ENCODE peak calls at places on chromosome X, in six cellular contexts. V, J, P, X, Y and N are unnamed samples.

GRCh38 chrX:48956728-48957414 is 536 bp downstream of the OTUD5 start:
- DNase-seq in X (no peak), P (peak), J (peak), Y (no peak), V (peak), N (no peak)

GRCh38 chrX:98194036-98194435 is 1310.3 kb downstream of the RPA4 start:
- DNase-seq in J (peak), Y (no peak), V (no peak), X (no peak), P (no peak), N (no peak)

GRCh38 chrX:152733261-152733975 is at the start of the genes CSAG1 and MAGEA12:
- DNase-seq in V (peak), P (no peak), J (no peak), X (no peak), Y (no peak), N (no peak)

GRCh38 chrX:135521405-135522131 is 1.1 kb downstream of the INTS6L start:
- DNase-seq in J (peak), V (peak), Y (peak), P (peak), X (peak), N (peak)

GRCh38 chrX:132775230-132775823 is 183.1 kb downstream of the HS6ST2 start:
- DNase-seq in P (no peak), J (no peak), Y (no peak), V (no peak), X (no peak), N (no peak)

GRCh38 chrX:34734383-34734782 is 77.3 kb upstream of the TMEM47 start:
- DNase-seq in J (no peak), Y (no peak), V (no peak), X (peak), P (no peak), N (no peak)

GRCh38 chrX:123422875-123423274 is 238.8 kb downstream of the GRIA3 start:
- DNase-seq in Y (no peak), V (no peak), J (peak), X (peak), P (no peak), N (no peak)

GRCh38 chrX:147803948-147804347 is 107.8 kb upstream of the FMR1 start:
- DNase-seq in P (no peak), Y (no peak), J (peak), V (no peak), X (peak), N (no peak)

GRCh38 chrX:18348047-18348446 is 6.4 kb downstream of the SCML2 start:
- DNase-seq in Y (no peak), V (no peak), J (no peak), P (no peak), X (no peak), N (no peak)

GRCh38 chrX:1657367-1658082 is 42.7 kb downstream of the ASMT start:
- DNase-seq in V (peak), P (no peak), X (peak), J (peak), Y (peak), N (no peak)

GRCh38 chrX:150933945-150934350 is 35.5 kb upstream of the CD99L2 start:
- DNase-seq in V (no peak), Y (no peak), P (no peak), J (no peak), X (no peak), N (no peak)

GRCh38 chrX:68842351-68842750 is 13.5 kb downstream of the EFNB1 start:
- DNase-seq in P (no peak), J (no peak), V (no peak), X (no peak), Y (no peak), N (no peak)

GRCh38 chrX:109533631-109534030 is 3.0 kb upstream of the NXT2 start:
- DNase-seq in Y (no peak), P (no peak), V (no peak), X (no peak), J (no peak), N (no peak)

GRCh38 chrX:118523920-118524319 is 28.3 kb downstream of the DOCK11 start:
- DNase-seq in X (no peak), J (no peak), V (no peak), Y (no peak), P (peak), N (no peak)

GRCh38 chrX:118208476-118208875 is 91.9 kb upstream of the KLHL13 start:
- DNase-seq in J (no peak), P (no peak), V (no peak), Y (no peak), X (no peak), N (no peak)

GRCh38 chrX:130179170-130179569 is 7.4 kb downstream of the RAB33A start:
- DNase-seq in X (no peak), V (no peak), P (no peak), Y (no peak), J (no peak), N (no peak)

GRCh38 chrX:48626401-48627298 is 29.4 kb downstream of the WDR13 start:
- DNase-seq in P (no peak), Y (no peak), X (peak), V (no peak), J (peak), N (no peak)

GRCh38 chrX:14095702-14096101 is 66.0 kb upstream of the GEMIN8 start:
- DNase-seq in J (peak), P (peak), Y (no peak), X (peak), V (no peak), N (no peak)

GRCh38 chrX:133813991-133814390 is 171.4 kb downstream of the GPC3 start:
- DNase-seq in V (no peak), X (no peak), Y (no peak), J (no peak), P (no peak), N (no peak)

GRCh38 chrX:47068720-47069119 is 9.5 kb upstream of the RGN start:
- DNase-seq in Y (no peak), V (no peak), X (no peak), P (no peak), J (no peak), N (no peak)

GRCh38 chrX:133645251-133645650 is 230.0 kb upstream of the GPC4 start:
- DNase-seq in P (no peak), J (no peak), Y (no peak), X (no peak), V (no peak), N (no peak)

GRCh38 chrX:11420851-11421250 is 127.6 kb downstream of the AMELX start:
- DNase-seq in X (no peak), P (no peak), Y (no peak), V (no peak), J (no peak), N (no peak)

GRCh38 chrX:103734125-103734760 is 23.5 kb downstream of the TMEM31 start:
- DNase-seq in J (no peak), V (no peak), Y (no peak), X (no peak), P (no peak), N (no peak)

GRCh38 chrX:131734621-131735020 is 190.7 kb downstream of the OR13H1 start:
- DNase-seq in V (no peak), P (peak), Y (no peak), J (no peak), X (no peak), N (no peak)

GRCh38 chrX:31130457-31131215 is 58.8 kb upstream of the FTHL17 start:
- DNase-seq in V (no peak), J (no peak), X (no peak), P (no peak), Y (no peak), N (no peak)

GRCh38 chrX:107483976-107484726 is 34.7 kb downstream of the FRMPD3 start:
- DNase-seq in X (no peak), Y (no peak), V (no peak), J (peak), P (no peak), N (no peak)

GRCh38 chrX:109922183-109922582 is 80.7 kb upstream of the TMEM164 start:
- DNase-seq in Y (no peak), V (no peak), J (no peak), P (no peak), X (no peak), N (no peak)

GRCh38 chrX:69616520-69617203 is 749 bp downstream of the EDA start:
- DNase-seq in V (peak), X (no peak), P (no peak), Y (no peak), J (no peak), N (no peak)

GRCh38 chrX:106159861-106160282 is 8.2 kb upstream of the PWWP3B start:
- DNase-seq in J (no peak), Y (no peak), V (no peak), X (peak), P (no peak), N (no peak)

GRCh38 chrX:130984782-130985181 is 73.4 kb upstream of the ARHGAP36 start:
- DNase-seq in V (no peak), Y (no peak), J (no peak), P (no peak), X (no peak), N (no peak)

GRCh38 chrX:14352511-14352910 is 176.8 kb upstream of the GLRA2 start:
- DNase-seq in J (no peak), V (no peak), Y (no peak), P (no peak), X (peak), N (no peak)

GRCh38 chrX:39633293-39633692 is 464.5 kb downstream of the BCOR start:
- DNase-seq in P (no peak), V (no peak), Y (no peak), J (peak), X (peak), N (no peak)

GRCh38 chrX:56798866-56799864 is 70.1 kb downstream of the NBDY start:
- DNase-seq in V (no peak), J (no peak), P (no peak), Y (no peak), X (no peak), N (no peak)

GRCh38 chrX:110267874-110268273 is 50.0 kb downstream of the AMMECR1 start:
- DNase-seq in X (no peak), Y (no peak), P (no peak), J (no peak), V (no peak), N (no peak)